ENCODE peak calls at places on chromosome 16, in ten cellular contexts. One of them, this sample, is unnamed. For H3K9me3, the result is how much of the 10 kb centered on the place peaks cover.

GRCh38 chr16:48329138-48329537 is 56.1 kb downstream of the SIAH1 start:
- DNase-seq in sigmoid colon: no peak
- DNase-seq in colonic mucosa: no peak
- DNase-seq in esophagus squamous epithelium: no peak
- DNase-seq in AG04450: no peak
- DNase-seq in spleen: no peak
- DNase-seq in endothelial cell of umbilical vein: no peak
- DNase-seq in fibroblast of lung: no peak
- DNase-seq in A549: no peak
- DNase-seq in cardiac muscle cell: no peak
- DNase-seq in this sample: no peak

GRCh38 chr16:27625050-27625697 is 75.2 kb downstream of the KATNIP start:
- DNase-seq in sigmoid colon: no peak
- DNase-seq in colonic mucosa: peak
- DNase-seq in esophagus squamous epithelium: no peak
- DNase-seq in AG04450: no peak
- DNase-seq in spleen: no peak
- DNase-seq in endothelial cell of umbilical vein: peak
- DNase-seq in fibroblast of lung: peak
- DNase-seq in A549: no peak
- DNase-seq in cardiac muscle cell: no peak
- DNase-seq in this sample: peak

GRCh38 chr16:80503144-80503543 is 37.6 kb upstream of the DYNLRB2 start:
- DNase-seq in sigmoid colon: no peak
- DNase-seq in colonic mucosa: no peak
- DNase-seq in esophagus squamous epithelium: no peak
- DNase-seq in AG04450: no peak
- DNase-seq in spleen: no peak
- DNase-seq in endothelial cell of umbilical vein: no peak
- DNase-seq in fibroblast of lung: no peak
- DNase-seq in A549: no peak
- DNase-seq in cardiac muscle cell: no peak
- DNase-seq in this sample: peak

GRCh38 chr16:61797296-61797695 is 238.9 kb downstream of the CDH8 start:
- DNase-seq in sigmoid colon: no peak
- DNase-seq in colonic mucosa: no peak
- DNase-seq in esophagus squamous epithelium: no peak
- DNase-seq in AG04450: no peak
- DNase-seq in spleen: no peak
- DNase-seq in endothelial cell of umbilical vein: no peak
- DNase-seq in fibroblast of lung: peak
- DNase-seq in A549: no peak
- DNase-seq in cardiac muscle cell: no peak
- DNase-seq in this sample: no peak

GRCh38 chr16:83913234-83913633 is 14.3 kb downstream of the MLYCD start:
- DNase-seq in sigmoid colon: peak
- DNase-seq in colonic mucosa: no peak
- DNase-seq in esophagus squamous epithelium: no peak
- DNase-seq in AG04450: no peak
- DNase-seq in spleen: no peak
- DNase-seq in endothelial cell of umbilical vein: no peak
- DNase-seq in fibroblast of lung: no peak
- DNase-seq in A549: no peak
- DNase-seq in cardiac muscle cell: no peak
- DNase-seq in this sample: no peak

GRCh38 chr16:19393226-19394074 is 24.2 kb upstream of the TMC5 start:
- DNase-seq in sigmoid colon: no peak
- DNase-seq in colonic mucosa: peak
- DNase-seq in esophagus squamous epithelium: no peak
- DNase-seq in AG04450: no peak
- DNase-seq in spleen: no peak
- DNase-seq in endothelial cell of umbilical vein: peak
- DNase-seq in fibroblast of lung: peak
- DNase-seq in A549: no peak
- DNase-seq in cardiac muscle cell: no peak
- DNase-seq in this sample: peak

GRCh38 chr16:22282254-22282892 is 14.8 kb upstream of the POLR3E start:
- DNase-seq in sigmoid colon: no peak
- DNase-seq in colonic mucosa: no peak
- DNase-seq in esophagus squamous epithelium: no peak
- DNase-seq in AG04450: no peak
- DNase-seq in spleen: peak
- DNase-seq in endothelial cell of umbilical vein: no peak
- DNase-seq in fibroblast of lung: no peak
- DNase-seq in A549: no peak
- DNase-seq in cardiac muscle cell: no peak
- DNase-seq in this sample: no peak

GRCh38 chr16:67530013-67530939 is 1.6 kb downstream of the RIPOR1 start:
- DNase-seq in sigmoid colon: peak
- DNase-seq in colonic mucosa: peak
- DNase-seq in esophagus squamous epithelium: no peak
- DNase-seq in AG04450: no peak
- DNase-seq in spleen: peak
- DNase-seq in endothelial cell of umbilical vein: peak
- DNase-seq in fibroblast of lung: peak
- DNase-seq in A549: no peak
- DNase-seq in cardiac muscle cell: peak
- DNase-seq in this sample: peak

GRCh38 chr16:55116165-55116894 is 185.7 kb downstream of the IRX5 start:
- DNase-seq in sigmoid colon: no peak
- DNase-seq in colonic mucosa: no peak
- DNase-seq in esophagus squamous epithelium: no peak
- DNase-seq in AG04450: peak
- DNase-seq in spleen: no peak
- DNase-seq in endothelial cell of umbilical vein: no peak
- DNase-seq in fibroblast of lung: peak
- DNase-seq in A549: no peak
- DNase-seq in cardiac muscle cell: no peak
- DNase-seq in this sample: no peak

GRCh38 chr16:80318107-80318506 is 222.7 kb upstream of the DYNLRB2 start:
- DNase-seq in sigmoid colon: no peak
- DNase-seq in colonic mucosa: no peak
- DNase-seq in esophagus squamous epithelium: no peak
- DNase-seq in AG04450: no peak
- DNase-seq in spleen: no peak
- DNase-seq in endothelial cell of umbilical vein: no peak
- DNase-seq in fibroblast of lung: no peak
- DNase-seq in A549: no peak
- DNase-seq in cardiac muscle cell: no peak
- DNase-seq in this sample: no peak

GRCh38 chr16:61968242-61968978 is 67.8 kb downstream of the CDH8 start:
- DNase-seq in sigmoid colon: no peak
- DNase-seq in colonic mucosa: no peak
- DNase-seq in esophagus squamous epithelium: no peak
- DNase-seq in AG04450: no peak
- DNase-seq in spleen: no peak
- DNase-seq in endothelial cell of umbilical vein: no peak
- DNase-seq in fibroblast of lung: no peak
- DNase-seq in A549: no peak
- DNase-seq in cardiac muscle cell: peak
- DNase-seq in this sample: no peak

DNA sequence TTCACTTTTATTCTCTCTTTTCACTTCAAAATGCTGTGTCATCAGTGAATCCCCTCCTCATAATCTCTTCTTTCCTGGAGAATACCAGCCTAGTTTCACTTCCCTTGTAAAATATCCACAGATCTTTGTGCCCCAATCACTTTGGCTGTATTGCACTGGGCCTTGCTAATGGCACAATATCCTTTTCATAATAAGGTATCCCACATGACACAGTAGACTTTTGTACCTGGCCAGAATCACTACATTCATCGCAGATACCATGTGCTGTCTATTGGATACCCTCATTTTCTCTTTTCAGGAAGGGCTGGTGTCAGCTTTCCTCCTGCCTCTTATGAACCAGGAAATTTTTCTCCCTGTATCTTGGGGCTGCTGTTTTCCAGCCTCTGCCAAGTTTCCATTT is 25.7 kb upstream of the TOX3 start:
- DNase-seq in sigmoid colon: no peak
- DNase-seq in colonic mucosa: no peak
- DNase-seq in esophagus squamous epithelium: no peak
- DNase-seq in AG04450: no peak
- DNase-seq in spleen: no peak
- DNase-seq in endothelial cell of umbilical vein: no peak
- DNase-seq in fibroblast of lung: no peak
- DNase-seq in A549: no peak
- DNase-seq in cardiac muscle cell: no peak
- DNase-seq in this sample: no peak
- H3K27ac ChIP-seq in sigmoid colon: no peak
- H3K27ac ChIP-seq in colonic mucosa: peak
- H3K27ac ChIP-seq in esophagus squamous epithelium: no peak
- H3K27ac ChIP-seq in AG04450: no peak
- H3K27ac ChIP-seq in spleen: no peak
- H3K27ac ChIP-seq in endothelial cell of umbilical vein: no peak
- H3K27ac ChIP-seq in fibroblast of lung: no peak
- H3K27ac ChIP-seq in A549: peak
- H3K27ac ChIP-seq in cardiac muscle cell: no peak
- H3K27ac ChIP-seq in this sample: no peak

DNA sequence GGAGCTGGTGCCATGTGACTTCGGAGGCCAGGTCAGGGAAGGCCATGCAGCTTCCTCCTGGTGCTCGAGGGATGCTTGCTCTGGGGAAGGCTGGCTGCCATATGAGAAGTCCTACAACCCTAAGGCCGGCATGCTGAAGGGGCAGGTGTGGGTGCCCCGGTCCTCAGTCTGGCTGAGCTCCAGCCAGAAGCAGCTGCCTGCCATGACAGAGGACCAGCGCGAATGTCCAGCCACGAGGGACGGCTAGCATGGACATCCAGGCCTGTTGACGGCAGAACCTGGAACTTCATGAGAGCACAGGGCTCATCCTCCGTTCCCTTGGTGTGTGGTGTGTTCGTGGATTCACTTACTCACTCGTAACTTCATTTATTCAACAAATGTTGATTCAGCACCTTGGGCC is 140.6 kb downstream of the IRF8 start:
- DNase-seq in sigmoid colon: peak
- DNase-seq in colonic mucosa: no peak
- DNase-seq in esophagus squamous epithelium: no peak
- DNase-seq in AG04450: no peak
- DNase-seq in spleen: peak
- DNase-seq in endothelial cell of umbilical vein: no peak
- DNase-seq in fibroblast of lung: no peak
- DNase-seq in A549: no peak
- DNase-seq in cardiac muscle cell: no peak
- DNase-seq in this sample: no peak
- H3K9me3 ChIP-seq in sigmoid colon: under half
- H3K9me3 ChIP-seq in colonic mucosa: under half
- H3K9me3 ChIP-seq in esophagus squamous epithelium: under half
- H3K9me3 ChIP-seq in AG04450: under half
- H3K9me3 ChIP-seq in spleen: under half
- H3K9me3 ChIP-seq in endothelial cell of umbilical vein: under half
- H3K9me3 ChIP-seq in fibroblast of lung: under half
- H3K9me3 ChIP-seq in A549: under half
- H3K9me3 ChIP-seq in cardiac muscle cell: under half
- H3K9me3 ChIP-seq in this sample: under half

DNA sequence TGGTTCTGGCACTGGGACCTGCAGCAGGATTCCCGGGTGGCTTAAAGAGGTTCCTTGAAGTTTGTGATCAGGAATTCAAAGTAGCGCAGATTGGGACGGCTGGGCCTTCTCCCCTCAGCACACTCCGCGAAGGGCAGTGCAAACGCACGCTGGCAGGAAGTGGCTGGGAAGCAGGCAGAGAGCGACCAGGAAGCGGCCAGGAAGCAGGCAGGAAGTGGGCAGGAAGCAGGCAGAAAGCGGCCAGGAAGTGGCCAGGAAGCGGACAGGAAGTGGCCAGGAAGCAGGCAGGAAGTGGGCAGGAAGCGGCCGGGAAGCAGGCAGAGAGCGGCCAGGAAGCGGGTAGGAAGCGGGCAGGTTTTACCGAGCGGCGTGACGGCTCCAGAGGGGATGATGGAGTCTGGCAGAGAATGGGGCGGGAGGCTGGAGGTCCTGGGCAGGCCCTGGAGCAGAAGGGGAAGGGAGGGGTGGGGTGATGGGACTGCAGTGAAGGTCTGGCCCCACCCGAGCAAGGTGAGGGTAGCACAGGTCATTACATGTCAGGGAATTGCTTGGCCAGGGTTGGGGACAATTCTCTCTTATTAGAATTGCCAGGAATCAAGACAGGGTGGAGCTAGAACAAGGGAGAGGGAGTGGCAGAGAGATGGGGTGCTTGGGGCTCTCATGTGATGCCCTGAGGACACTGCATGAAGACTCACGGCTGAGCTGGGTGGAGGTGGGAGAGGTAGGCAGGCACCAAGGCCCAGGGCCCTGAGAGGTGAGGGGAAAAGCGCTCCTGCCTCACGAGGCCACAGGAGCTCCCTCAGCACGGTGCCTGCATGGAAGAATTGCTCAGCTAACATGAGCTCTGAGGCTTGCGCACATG is 3.4 kb downstream of the DPEP1 start:
- DNase-seq in sigmoid colon: no peak
- DNase-seq in colonic mucosa: no peak
- DNase-seq in esophagus squamous epithelium: no peak
- DNase-seq in AG04450: no peak
- DNase-seq in spleen: no peak
- DNase-seq in endothelial cell of umbilical vein: no peak
- DNase-seq in fibroblast of lung: no peak
- DNase-seq in A549: no peak
- DNase-seq in cardiac muscle cell: no peak
- DNase-seq in this sample: no peak
- H3K27ac ChIP-seq in sigmoid colon: no peak
- H3K27ac ChIP-seq in colonic mucosa: no peak
- H3K27ac ChIP-seq in esophagus squamous epithelium: no peak
- H3K27ac ChIP-seq in AG04450: no peak
- H3K27ac ChIP-seq in spleen: peak
- H3K27ac ChIP-seq in endothelial cell of umbilical vein: no peak
- H3K27ac ChIP-seq in fibroblast of lung: no peak
- H3K27ac ChIP-seq in A549: peak
- H3K27ac ChIP-seq in cardiac muscle cell: no peak
- H3K27ac ChIP-seq in this sample: no peak

GRCh38 chr16:3383045-3383448 is 17.8 kb downstream of the ZSCAN32 start:
- DNase-seq in sigmoid colon: no peak
- DNase-seq in colonic mucosa: no peak
- DNase-seq in esophagus squamous epithelium: no peak
- DNase-seq in AG04450: no peak
- DNase-seq in spleen: no peak
- DNase-seq in endothelial cell of umbilical vein: no peak
- DNase-seq in fibroblast of lung: no peak
- DNase-seq in A549: no peak
- DNase-seq in cardiac muscle cell: no peak
- DNase-seq in this sample: no peak

GRCh38 chr16:3375680-3376079 is 20.0 kb downstream of the OR2C1 start:
- DNase-seq in sigmoid colon: no peak
- DNase-seq in colonic mucosa: no peak
- DNase-seq in esophagus squamous epithelium: no peak
- DNase-seq in AG04450: no peak
- DNase-seq in spleen: no peak
- DNase-seq in endothelial cell of umbilical vein: no peak
- DNase-seq in fibroblast of lung: no peak
- DNase-seq in A549: no peak
- DNase-seq in cardiac muscle cell: no peak
- DNase-seq in this sample: no peak

DNA sequence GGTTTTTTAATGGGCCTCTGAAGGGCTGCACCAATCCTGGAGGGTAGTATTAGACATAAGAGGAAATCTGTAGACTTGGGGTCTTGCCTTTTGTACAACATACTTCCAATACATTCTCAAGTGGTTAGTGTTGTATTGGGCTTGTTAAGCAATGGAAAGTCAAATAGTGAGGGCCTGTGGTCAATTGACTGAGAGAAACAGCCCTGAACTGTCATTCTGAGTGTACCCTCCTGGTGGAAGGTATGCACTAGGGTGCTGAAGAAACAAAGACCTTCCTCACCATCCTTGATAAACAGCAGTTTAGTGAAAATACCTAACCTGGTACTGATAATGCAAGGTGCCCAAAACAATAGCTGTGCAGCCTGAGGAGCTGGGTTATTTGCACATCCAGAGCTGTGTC is 22.2 kb downstream of the OR2C1 start:
- DNase-seq in sigmoid colon: no peak
- DNase-seq in colonic mucosa: no peak
- DNase-seq in esophagus squamous epithelium: no peak
- DNase-seq in AG04450: no peak
- DNase-seq in spleen: no peak
- DNase-seq in endothelial cell of umbilical vein: no peak
- DNase-seq in fibroblast of lung: no peak
- DNase-seq in A549: no peak
- DNase-seq in cardiac muscle cell: no peak
- DNase-seq in this sample: no peak
- H3K9me3 ChIP-seq in sigmoid colon: under half
- H3K9me3 ChIP-seq in colonic mucosa: under half
- H3K9me3 ChIP-seq in esophagus squamous epithelium: half or more
- H3K9me3 ChIP-seq in AG04450: half or more
- H3K9me3 ChIP-seq in spleen: under half
- H3K9me3 ChIP-seq in endothelial cell of umbilical vein: under half
- H3K9me3 ChIP-seq in fibroblast of lung: under half
- H3K9me3 ChIP-seq in A549: half or more
- H3K9me3 ChIP-seq in cardiac muscle cell: under half
- H3K9me3 ChIP-seq in this sample: under half

This sample was measured in prostate gland.